ENCODE peak calls at places on chromosomes 5 and 9, in six cellular contexts. N is CD8-positive, alpha-beta memory T cell; U is tibial nerve; K is body of pancreas; O is left ventricle myocardium inferior; R is GM23338. J is an unnamed sample.

GRCh38 chr5:114055318-114055788 is 306.5 kb upstream of the KCNN2 start:
- DNase-seq in R (peak), N (no peak), K (peak), U (no peak), O (peak), J (peak)

GRCh38 chr5:175520873-175521272 is 42.5 kb downstream of the SFXN1 start:
- DNase-seq in U (no peak), N (no peak), R (no peak), K (no peak), O (no peak), J (no peak)

GRCh38 chr5:7673658-7674057 is 177.3 kb downstream of the CFAP90 start:
- DNase-seq in N (no peak), U (no peak), K (no peak), O (no peak), R (no peak), J (no peak)

GRCh38 chr5:43068037-43068436 is 27.9 kb upstream of the ANXA2R start:
- DNase-seq in R (no peak), K (no peak), O (no peak), U (no peak), N (no peak), J (no peak)

GRCh38 chr5:160486573-160486972 is 64.9 kb downstream of the PTTG1 start:
- DNase-seq in O (no peak), N (no peak), R (no peak), K (no peak), U (no peak), J (no peak)

GRCh38 chr9:134768332-134769083 is 112.1 kb upstream of the FCN2 start:
- DNase-seq in K (peak), O (peak), U (no peak), N (no peak), R (no peak), J (no peak)

GRCh38 chr5:126044111-126044668 is 379.0 kb upstream of the GRAMD2B start:
- DNase-seq in K (peak), N (no peak), U (no peak), O (no peak), R (no peak), J (no peak)

GRCh38 chr9:89427621-89428221 is 70.2 kb downstream of the SEMA4D start:
- DNase-seq in N (no peak), U (no peak), O (no peak), K (no peak), R (no peak), J (no peak)

GRCh38 chr9:107316795-107317661 is 33.9 kb downstream of the RAD23B start:
- DNase-seq in N (no peak), O (no peak), K (no peak), U (no peak), R (no peak), J (no peak)

GRCh38 chr9:72362680-72363139 is 2.3 kb downstream of the ZFAND5 start:
- DNase-seq in K (peak), R (peak), O (peak), U (peak), N (peak), J (peak)

GRCh38 chr5:93995126-93995621 is 253.8 kb upstream of the POU5F2 start:
- DNase-seq in K (no peak), N (no peak), R (no peak), U (no peak), O (no peak), J (no peak)

GRCh38 chr9:91771027-91771426 is 179.0 kb downstream of the ROR2 start:
- DNase-seq in K (peak), N (no peak), U (no peak), O (no peak), R (peak), J (no peak)

GRCh38 chr9:109742759-109743388 is 37.1 kb upstream of the PALM2AKAP2 start:
- DNase-seq in N (no peak), U (no peak), O (no peak), R (peak), K (no peak), J (no peak)

GRCh38 chr9:35962126-35962906 is 4.4 kb upstream of the OR2S2 start:
- DNase-seq in K (no peak), U (no peak), O (peak), R (peak), N (no peak), J (no peak)

DNA sequence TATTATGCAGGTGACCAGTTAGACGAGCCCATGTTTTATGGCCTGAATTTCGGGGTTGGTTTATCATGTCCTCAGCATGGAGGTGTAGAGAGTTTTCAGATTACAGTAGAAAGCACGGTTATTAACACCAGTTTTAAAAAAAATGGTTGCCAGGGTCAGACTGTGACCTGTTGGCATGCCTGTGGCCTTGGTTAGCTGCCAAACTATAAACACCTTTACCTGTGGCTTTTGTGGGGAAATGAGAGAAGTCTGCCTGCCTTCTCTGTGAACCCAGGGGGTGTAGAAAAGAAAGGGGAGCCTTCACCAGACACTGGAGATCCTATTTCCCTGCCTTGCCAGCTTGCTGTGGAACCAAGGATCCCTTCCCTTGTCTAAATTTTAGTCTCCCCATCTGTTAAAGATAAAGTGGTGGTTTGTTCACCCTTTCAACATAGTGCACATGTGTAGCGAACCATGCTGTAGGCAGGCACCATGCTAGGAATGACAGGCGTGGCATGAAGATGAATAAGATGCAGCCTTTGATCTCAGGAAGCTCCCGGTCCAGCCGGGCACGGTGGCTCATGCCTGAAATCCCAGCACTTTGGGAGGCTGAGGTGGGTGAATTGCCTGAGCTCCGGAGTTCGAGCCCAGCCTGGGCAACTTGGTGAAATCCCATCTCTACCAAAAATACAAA is 6.1 kb upstream of the PHF19 start:
- DNase-seq in K (peak), O (no peak), N (peak), U (no peak), R (no peak), J (no peak)
- H3K27ac ChIP-seq in K (no peak), O (no peak), N (no peak), U (no peak), R (no peak), J (no peak)

DNA sequence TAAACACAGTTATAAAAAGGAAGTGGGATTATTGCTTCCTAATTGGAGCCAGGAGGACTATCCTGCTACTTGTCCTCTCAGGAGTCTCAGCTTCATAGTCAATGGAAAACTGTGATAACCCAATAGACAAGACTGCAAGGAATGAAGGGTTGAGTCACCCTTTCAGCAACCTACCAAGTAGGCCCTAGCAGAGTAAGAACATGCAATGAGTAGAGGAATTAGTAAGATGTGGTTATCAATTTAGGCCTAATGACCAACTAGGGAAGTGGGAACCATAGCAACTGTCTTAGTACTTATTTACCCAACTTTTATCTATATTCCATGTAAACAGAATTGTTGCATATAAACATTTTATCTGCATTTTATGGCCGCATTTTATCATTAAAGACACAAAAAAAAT is 310.1 kb downstream of the RFX3 start:
- DNase-seq in K (no peak), R (no peak), U (no peak), O (no peak), N (no peak), J (no peak)
- H3K27ac ChIP-seq in K (no peak), R (no peak), U (no peak), O (no peak), N (no peak), J (no peak)

GRCh38 chr5:3538886-3539285 is 56.7 kb upstream of the IRX1 start:
- DNase-seq in K (no peak), O (no peak), U (no peak), R (no peak), N (no peak), J (no peak)
- H3K27ac ChIP-seq in K (no peak), O (no peak), U (no peak), R (no peak), N (no peak), J (no peak)

DNA sequence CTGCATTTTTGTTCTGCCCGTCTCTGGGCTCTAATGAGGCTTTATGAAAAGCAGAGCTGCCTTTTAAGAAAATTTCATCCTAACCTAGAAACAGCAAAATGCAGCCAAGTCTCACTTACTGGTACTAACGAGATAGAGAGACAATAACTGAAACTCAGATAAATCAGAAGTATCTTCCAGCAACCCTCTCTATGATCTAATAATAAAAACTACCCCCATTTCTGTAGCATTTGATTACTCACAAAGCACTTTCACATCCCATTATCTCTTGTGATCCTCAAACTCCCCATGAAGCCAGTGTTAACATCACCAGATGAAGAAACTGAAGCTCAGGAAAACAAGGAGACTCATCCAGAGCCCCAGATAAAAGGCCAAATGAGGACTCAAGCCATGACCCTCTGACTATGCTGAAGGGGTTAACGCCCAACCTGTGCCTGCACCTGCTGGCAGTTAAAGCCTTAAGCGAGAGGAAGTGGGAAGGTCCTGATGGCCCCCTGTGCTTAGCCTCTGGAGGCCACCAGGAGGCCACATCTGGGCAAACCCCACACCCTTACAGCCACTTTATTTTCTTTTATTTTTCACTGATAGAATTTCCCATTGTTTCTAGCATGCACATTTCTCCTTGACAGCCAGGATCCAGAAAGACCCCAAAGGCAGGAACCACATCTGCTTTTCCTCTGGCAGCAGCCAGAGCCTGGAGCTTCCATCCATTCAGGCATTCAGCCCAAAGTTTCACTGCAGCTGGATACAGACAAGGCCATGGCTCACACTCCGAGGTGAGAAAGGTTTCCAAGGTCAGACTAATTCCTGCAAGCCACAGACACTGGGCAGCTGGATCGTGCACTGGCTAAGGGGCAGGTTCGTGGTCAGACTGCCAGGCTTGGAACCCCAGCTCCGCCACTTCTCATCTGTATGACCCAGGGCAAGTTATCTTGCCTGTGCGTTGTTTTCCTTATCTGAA is 37.2 kb downstream of the SPOCK1 start:
- DNase-seq in K (no peak), N (no peak), U (no peak), O (no peak), R (peak), J (no peak)
- H3K27ac ChIP-seq in K (no peak), N (no peak), U (no peak), O (no peak), R (no peak), J (peak)

GRCh38 chr5:164302533-164303235 is 797.3 kb downstream of the MAT2B start:
- DNase-seq in O (no peak), U (no peak), R (no peak), N (no peak), K (no peak), J (no peak)
- H3K27ac ChIP-seq in O (no peak), U (no peak), R (no peak), N (no peak), K (no peak), J (no peak)

GRCh38 chr9:129987047-129987446 is 55.9 kb downstream of the FNBP1 start:
- DNase-seq in R (no peak), O (no peak), N (no peak), U (no peak), K (no peak), J (no peak)

GRCh38 chr9:129989362-129989708 is 53.7 kb downstream of the FNBP1 start:
- DNase-seq in O (no peak), U (no peak), N (no peak), R (no peak), K (no peak), J (no peak)

GRCh38 chr9:129988607-129989361 is 54.2 kb downstream of the FNBP1 start:
- DNase-seq in K (no peak), N (peak), O (no peak), U (no peak), R (peak), J (no peak)

GRCh38 chr9:129989740-129990139 is 53.2 kb downstream of the FNBP1 start:
- DNase-seq in K (no peak), N (no peak), R (no peak), U (no peak), O (no peak), J (no peak)

GRCh38 chr9:129987941-129988340 is 55.0 kb downstream of the FNBP1 start:
- DNase-seq in O (no peak), R (no peak), U (no peak), N (no peak), K (no peak), J (no peak)
- H3K27ac ChIP-seq in O (no peak), R (no peak), U (no peak), N (no peak), K (no peak), J (no peak)

DNA sequence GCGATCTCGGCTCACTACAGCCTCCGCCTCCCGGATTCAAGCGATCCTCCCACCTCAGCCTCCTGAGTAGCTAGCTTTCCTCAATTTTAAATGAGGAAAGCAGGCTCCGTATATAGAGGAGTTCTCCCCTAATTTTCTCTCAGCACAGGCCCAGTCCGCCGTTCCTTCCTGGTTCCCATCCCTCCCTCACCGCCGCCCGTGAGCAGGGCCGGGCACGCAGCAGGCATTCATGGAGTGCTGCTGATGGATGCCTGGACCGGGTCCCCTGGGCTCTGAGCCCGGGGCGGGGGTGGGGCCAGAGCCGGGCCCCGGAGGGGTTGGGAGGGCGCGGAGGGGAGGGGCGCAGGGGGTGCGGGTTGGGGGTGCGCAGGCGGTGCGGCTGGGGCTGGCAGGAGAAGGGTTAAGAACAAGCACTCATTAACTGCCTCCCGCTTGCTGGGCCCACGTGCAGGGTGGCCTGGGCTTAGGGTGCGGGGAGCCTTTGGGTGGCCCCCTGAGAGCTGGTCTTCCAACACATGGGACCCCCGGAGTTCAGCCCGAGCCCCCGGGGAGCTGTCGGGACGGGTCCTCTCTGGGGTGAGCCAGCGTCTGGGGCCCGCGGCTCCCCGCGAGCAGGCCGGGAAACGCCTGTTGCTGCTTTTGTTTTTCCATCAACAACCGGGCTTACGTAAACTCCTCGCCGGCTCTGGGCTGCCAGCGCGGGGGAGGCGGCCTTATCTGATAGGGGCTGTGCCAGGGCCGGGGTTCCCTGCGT is 33.7 kb downstream of the LHX2 start:
- DNase-seq in K (peak), U (no peak), N (no peak), R (peak), O (peak), J (no peak)
- H3K27ac ChIP-seq in K (no peak), U (no peak), N (no peak), R (no peak), O (peak), J (no peak)

GRCh38 chr9:3856592-3856991 is 330.8 kb upstream of the RFX3 start:
- DNase-seq in O (no peak), N (no peak), U (no peak), K (no peak), R (no peak), J (no peak)

GRCh38 chr9:3852545-3852944 is 326.7 kb upstream of the RFX3 start:
- DNase-seq in K (no peak), O (no peak), R (no peak), U (no peak), N (no peak), J (no peak)

GRCh38 chr9:3858961-3859360 is 333.2 kb upstream of the RFX3 start:
- DNase-seq in R (no peak), K (no peak), U (no peak), N (no peak), O (no peak), J (no peak)

GRCh38 chr9:3857673-3858072 is 331.9 kb upstream of the RFX3 start:
- DNase-seq in O (no peak), R (no peak), K (no peak), N (no peak), U (no peak), J (no peak)

GRCh38 chr9:3855601-3856328 is 330.0 kb upstream of the RFX3 start:
- DNase-seq in O (no peak), U (no peak), R (no peak), K (no peak), N (no peak), J (no peak)
- H3K27ac ChIP-seq in O (no peak), U (no peak), R (no peak), K (no peak), N (no peak), J (no peak)